ENCODE peak calls at places on chromosomes 4 and X, in five cellular contexts. One of them, this sample, is unnamed.

GRCh38 chr4:89535251-89535650 is 227.7 kb upstream of the GPRIN3 start:
- DNase-seq in kidney epithelial cell: no peak
- DNase-seq in psoas muscle: no peak
- DNase-seq in IMR-90: peak; percentile 26
- DNase-seq in transverse colon: no peak
- DNase-seq in this sample: no peak

GRCh38 chr4:80192937-80193336 is 4.4 kb upstream of the PRDM8 start:
- DNase-seq in IMR-90: peak; percentile 92
- DNase-seq in kidney epithelial cell: peak; percentile 25
- DNase-seq in psoas muscle: no peak
- DNase-seq in transverse colon: no peak
- DNase-seq in this sample: no peak

GRCh38 chrX:20412871-20413486 is 146.3 kb upstream of the RPS6KA3 start:
- DNase-seq in transverse colon: peak; percentile 34
- DNase-seq in IMR-90: no peak
- DNase-seq in kidney epithelial cell: no peak
- DNase-seq in psoas muscle: no peak
- DNase-seq in this sample: peak; percentile 6

GRCh38 chrX:52082578-52082977 is 13.6 kb upstream of the MAGED4B start:
- DNase-seq in psoas muscle: no peak
- DNase-seq in transverse colon: no peak
- DNase-seq in IMR-90: no peak
- DNase-seq in kidney epithelial cell: no peak
- DNase-seq in this sample: no peak

GRCh38 chr4:114606240-114606639 is 7.6 kb downstream of the UGT8 start:
- DNase-seq in kidney epithelial cell: no peak
- DNase-seq in transverse colon: no peak
- DNase-seq in IMR-90: no peak
- DNase-seq in psoas muscle: no peak
- DNase-seq in this sample: no peak

GRCh38 chr4:21845663-21846062 is 102.9 kb downstream of the KCNIP4 start:
- DNase-seq in IMR-90: peak; percentile 18
- DNase-seq in psoas muscle: no peak
- DNase-seq in kidney epithelial cell: no peak
- DNase-seq in transverse colon: no peak
- DNase-seq in this sample: no peak

GRCh38 chrX:141415889-141416288 is 168.6 kb downstream of the SPANXA1 start:
- DNase-seq in IMR-90: no peak
- DNase-seq in kidney epithelial cell: no peak
- DNase-seq in transverse colon: no peak
- DNase-seq in psoas muscle: no peak
- DNase-seq in this sample: no peak

GRCh38 chr4:80336582-80336981 is 1.1 kb downstream of the CFAP299 start:
- DNase-seq in psoas muscle: no peak
- DNase-seq in transverse colon: peak; percentile 14
- DNase-seq in IMR-90: peak; percentile 32
- DNase-seq in kidney epithelial cell: peak; percentile 7
- DNase-seq in this sample: no peak

GRCh38 chr4:158295053-158295452 is 84.8 kb downstream of the TMEM144 start:
- DNase-seq in transverse colon: no peak
- DNase-seq in IMR-90: no peak
- DNase-seq in kidney epithelial cell: no peak
- DNase-seq in psoas muscle: no peak
- DNase-seq in this sample: no peak

GRCh38 chr4:182212211-182212761 is 30.9 kb upstream of the TENM3 start:
- DNase-seq in kidney epithelial cell: no peak
- DNase-seq in psoas muscle: peak; percentile 40
- DNase-seq in transverse colon: no peak
- DNase-seq in IMR-90: peak; percentile 65
- DNase-seq in this sample: no peak

GRCh38 chr4:54099959-54100606 is at the start of gene GSX2:
- DNase-seq in IMR-90: no peak
- DNase-seq in psoas muscle: peak; percentile 63
- DNase-seq in kidney epithelial cell: no peak
- DNase-seq in transverse colon: no peak
- DNase-seq in this sample: peak; percentile 36

GRCh38 chr4:39975488-39976089 is 2.1 kb downstream of the PDS5A start:
- DNase-seq in psoas muscle: no peak
- DNase-seq in kidney epithelial cell: no peak
- DNase-seq in IMR-90: peak; percentile 86
- DNase-seq in transverse colon: no peak
- DNase-seq in this sample: no peak

GRCh38 chr4:90127223-90127705 is at the start of gene CCSER1:
- DNase-seq in psoas muscle: peak; percentile 64
- DNase-seq in kidney epithelial cell: peak; percentile 42
- DNase-seq in transverse colon: peak; percentile 86
- DNase-seq in IMR-90: peak; percentile 1
- DNase-seq in this sample: peak; percentile 76

GRCh38 chr4:143667461-143667860 is 33.0 kb downstream of the FREM3 start:
- DNase-seq in IMR-90: peak; percentile 1
- DNase-seq in kidney epithelial cell: peak; percentile 2
- DNase-seq in psoas muscle: no peak
- DNase-seq in transverse colon: no peak
- DNase-seq in this sample: no peak

GRCh38 chr4:2261110-2261852 is 628 bp downstream of the MXD4 start:
- DNase-seq in kidney epithelial cell: no peak
- DNase-seq in psoas muscle: peak; percentile 62
- DNase-seq in transverse colon: peak; percentile 66
- DNase-seq in IMR-90: peak; percentile 34
- DNase-seq in this sample: peak; percentile 58

GRCh38 chr4:159723341-159724048 is 620.6 kb downstream of the RAPGEF2 start:
- DNase-seq in IMR-90: no peak
- DNase-seq in kidney epithelial cell: no peak
- DNase-seq in psoas muscle: no peak
- DNase-seq in transverse colon: no peak
- DNase-seq in this sample: no peak

GRCh38 chr4:4759233-4759632 is 100.2 kb upstream of the MSX1 start:
- DNase-seq in transverse colon: no peak
- DNase-seq in psoas muscle: no peak
- DNase-seq in IMR-90: no peak
- DNase-seq in kidney epithelial cell: no peak
- DNase-seq in this sample: no peak

GRCh38 chr4:3073158-3074077 is 920 bp downstream of the HTT-AS start:
- DNase-seq in IMR-90: no peak
- DNase-seq in transverse colon: no peak
- DNase-seq in psoas muscle: no peak
- DNase-seq in kidney epithelial cell: no peak
- DNase-seq in this sample: no peak

GRCh38 chr4:82320351-82320750 is 53.4 kb downstream of the HNRNPD start:
- DNase-seq in transverse colon: no peak
- DNase-seq in psoas muscle: no peak
- DNase-seq in kidney epithelial cell: no peak
- DNase-seq in IMR-90: no peak
- DNase-seq in this sample: no peak

GRCh38 chrX:13091111-13091765 is 46.8 kb upstream of the FAM9C start:
- DNase-seq in psoas muscle: no peak
- DNase-seq in transverse colon: no peak
- DNase-seq in kidney epithelial cell: no peak
- DNase-seq in IMR-90: no peak
- DNase-seq in this sample: no peak

GRCh38 chr4:159368320-159368719 is 265.4 kb downstream of the RAPGEF2 start:
- DNase-seq in transverse colon: no peak
- DNase-seq in IMR-90: no peak
- DNase-seq in kidney epithelial cell: no peak
- DNase-seq in psoas muscle: no peak
- DNase-seq in this sample: no peak

GRCh38 chrX:68931345-68931744 is 102.5 kb downstream of the EFNB1 start:
- DNase-seq in kidney epithelial cell: no peak
- DNase-seq in IMR-90: no peak
- DNase-seq in psoas muscle: no peak
- DNase-seq in transverse colon: no peak
- DNase-seq in this sample: no peak

GRCh38 chr4:182878633-182879495 is 38.3 kb downstream of the DCTD start:
- DNase-seq in IMR-90: no peak
- DNase-seq in transverse colon: no peak
- DNase-seq in kidney epithelial cell: no peak
- DNase-seq in psoas muscle: no peak
- DNase-seq in this sample: no peak

GRCh38 chrX:119488749-119489148 is 20.5 kb downstream of the SLC25A5 start:
- DNase-seq in transverse colon: peak; percentile 73
- DNase-seq in psoas muscle: peak; percentile 25
- DNase-seq in IMR-90: peak; percentile 51
- DNase-seq in kidney epithelial cell: no peak
- DNase-seq in this sample: peak; percentile 53

GRCh38 chrX:153784325-153784967 is 3.6 kb downstream of the SRPK3 start:
- DNase-seq in kidney epithelial cell: no peak
- DNase-seq in IMR-90: no peak
- DNase-seq in psoas muscle: no peak
- DNase-seq in transverse colon: no peak
- DNase-seq in this sample: no peak
- H3K27me3 ChIP-seq in kidney epithelial cell: no peaks in the 10 kb centered on the region
- H3K27me3 ChIP-seq in IMR-90: no peaks in the 10 kb centered on the region
- H3K27me3 ChIP-seq in psoas muscle: no peaks in the 10 kb centered on the region
- H3K27me3 ChIP-seq in transverse colon: peaks cover 3% of the 10 kb centered on the region
- H3K27me3 ChIP-seq in this sample: no peaks in the 10 kb centered on the region

DNA sequence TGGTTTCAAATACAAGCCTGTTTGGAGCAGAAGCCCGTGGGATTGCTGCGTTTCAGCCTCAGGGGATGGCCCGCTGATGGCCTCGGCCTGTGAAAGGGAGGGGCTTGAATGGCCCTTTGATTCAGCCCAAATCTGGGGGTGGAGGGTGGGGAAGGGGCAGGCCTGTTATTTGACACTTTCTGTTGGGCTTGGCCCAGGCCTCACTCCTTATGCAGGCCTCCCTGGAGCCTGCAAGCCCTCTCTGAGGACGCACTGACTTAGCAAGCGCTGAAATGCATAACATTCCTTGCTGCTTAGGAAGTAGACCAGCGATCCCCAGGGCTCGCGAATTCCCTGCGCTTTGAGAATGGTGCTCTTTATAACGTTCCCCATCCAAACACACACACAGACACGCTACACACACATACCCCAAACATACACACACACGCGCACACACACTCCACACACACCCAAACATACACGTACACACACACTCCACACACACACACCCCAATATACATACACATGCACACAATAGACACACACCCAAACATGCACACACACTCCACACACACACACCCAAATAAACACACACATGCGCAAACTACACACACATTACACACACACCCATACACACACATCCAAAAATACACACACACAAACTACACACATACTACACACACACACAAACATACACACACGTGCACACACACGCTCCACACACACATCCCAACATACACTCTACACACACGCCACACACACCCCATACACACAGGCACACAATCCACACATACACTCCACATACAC is 29.6 kb downstream of the TLR10 start:
- DNase-seq in transverse colon: peak; percentile 62
- DNase-seq in psoas muscle: peak; percentile 70
- DNase-seq in IMR-90: peak; percentile 99
- DNase-seq in kidney epithelial cell: peak; percentile 93
- DNase-seq in this sample: peak; percentile 79
- TF ChIP-seq CTCF in transverse colon: no peak
- TF ChIP-seq CTCF in psoas muscle: no peak
- TF ChIP-seq CTCF in IMR-90: no peak
- TF ChIP-seq CTCF in kidney epithelial cell: no peak
- TF ChIP-seq CTCF in this sample: no peak

GRCh38 chrX:310621-311155 is 7.9 kb downstream of the GTPBP6 start:
- DNase-seq in IMR-90: no peak
- DNase-seq in kidney epithelial cell: no peak
- DNase-seq in psoas muscle: no peak
- DNase-seq in transverse colon: no peak
- DNase-seq in this sample: no peak
- H3K27me3 ChIP-seq in IMR-90: no peaks in the 10 kb centered on the region
- H3K27me3 ChIP-seq in kidney epithelial cell: no peaks in the 10 kb centered on the region
- H3K27me3 ChIP-seq in psoas muscle: no peaks in the 10 kb centered on the region
- H3K27me3 ChIP-seq in transverse colon: no peaks in the 10 kb centered on the region
- H3K27me3 ChIP-seq in this sample: no peaks in the 10 kb centered on the region

GRCh38 chrX:129545408-129545807 is 5.3 kb downstream of the OCRL start:
- DNase-seq in psoas muscle: no peak
- DNase-seq in kidney epithelial cell: no peak
- DNase-seq in IMR-90: no peak
- DNase-seq in transverse colon: no peak
- DNase-seq in this sample: no peak
- TF ChIP-seq CTCF in psoas muscle: no peak
- TF ChIP-seq CTCF in kidney epithelial cell: no peak
- TF ChIP-seq CTCF in IMR-90: no peak
- TF ChIP-seq CTCF in transverse colon: no peak
- TF ChIP-seq CTCF in this sample: no peak

DNA sequence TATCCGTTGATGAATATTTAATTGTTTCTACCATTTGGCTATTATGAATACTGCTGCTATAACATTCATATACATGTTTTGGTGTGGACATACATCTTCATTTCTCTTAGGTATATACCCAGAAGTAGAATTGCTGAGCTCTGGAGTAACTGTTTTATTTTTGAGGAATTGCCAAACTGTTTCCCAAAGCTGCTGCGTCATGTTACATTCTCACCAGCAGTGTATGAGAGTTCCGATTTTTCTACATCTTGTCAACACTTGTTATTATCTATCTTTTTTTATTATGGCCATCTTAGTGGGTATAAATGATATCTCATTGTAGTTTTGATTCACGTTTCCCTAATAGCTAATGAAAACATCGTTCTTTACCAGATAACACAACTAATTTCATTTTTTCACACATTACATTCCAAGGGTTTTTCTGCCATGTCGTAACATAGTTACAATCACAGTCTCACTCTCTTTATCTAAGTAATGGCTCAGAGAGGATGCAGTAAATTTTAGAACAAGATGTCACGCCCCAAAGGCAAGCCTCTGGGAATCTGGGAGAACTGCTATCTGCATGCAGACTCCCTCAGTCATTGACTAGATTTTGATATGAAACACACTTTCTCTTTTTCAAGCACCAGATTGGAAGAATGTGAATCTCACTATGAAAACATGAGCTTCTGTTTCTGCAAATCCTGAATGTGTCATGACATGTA is 10.3 kb downstream of the ARHGAP6 start:
- DNase-seq in transverse colon: no peak
- DNase-seq in kidney epithelial cell: no peak
- DNase-seq in psoas muscle: no peak
- DNase-seq in IMR-90: no peak
- DNase-seq in this sample: no peak
- H3K27me3 ChIP-seq in transverse colon: no peaks in the 10 kb centered on the region
- H3K27me3 ChIP-seq in kidney epithelial cell: no peaks in the 10 kb centered on the region
- H3K27me3 ChIP-seq in psoas muscle: no peaks in the 10 kb centered on the region
- H3K27me3 ChIP-seq in IMR-90: no peaks in the 10 kb centered on the region
- H3K27me3 ChIP-seq in this sample: no peaks in the 10 kb centered on the region

This sample was measured in heart right ventricle.